ENCODE peak calls at places on chromosomes 5 and 9, in five cellular contexts. W, A, C, E and Y are unnamed samples. For H3K36me3, H3K4me1 and H3K27me3, the result is how much of the 10 kb centered on the place peaks cover.

GRCh38 chr5:127793052-127793451 is 89.9 kb downstream of the CCDC192 start:
- DNase-seq in C (no peak), A (no peak), E (no peak), W (no peak), Y (no peak)

GRCh38 chr5:75108515-75108914 is 56.2 kb upstream of the GCNT4 start:
- DNase-seq in W (no peak), E (no peak), A (no peak), C (no peak), Y (no peak)

GRCh38 chr5:145838276-145838675 is 3.1 kb upstream of the PRELID2 start:
- DNase-seq in C (no peak), A (no peak), E (no peak), W (no peak), Y (no peak)

GRCh38 chr9:129313331-129313955 is 135.4 kb upstream of the IER5L start:
- DNase-seq in C (no peak), W (no peak), E (no peak), A (peak), Y (peak)

GRCh38 chr5:130279386-130279785 is 375.1 kb downstream of the CHSY3 start:
- DNase-seq in E (no peak), W (no peak), A (no peak), C (no peak), Y (no peak)

GRCh38 chr9:135076143-135076875 is 11.2 kb upstream of the OLFM1 start:
- DNase-seq in A (no peak), C (no peak), W (no peak), E (no peak), Y (no peak)

GRCh38 chr9:124007157-124007460 is 4.5 kb upstream of the LHX2 start:
- DNase-seq in A (no peak), W (no peak), E (no peak), C (no peak), Y (no peak)

GRCh38 chr5:17951392-17952169 is 317.3 kb downstream of the TAF11L14 start:
- DNase-seq in A (no peak), E (peak), W (peak), C (no peak), Y (no peak)

GRCh38 chr5:160165137-160166068 is 46.2 kb upstream of the PWWP2A start:
- DNase-seq in W (peak), C (peak), E (peak), A (peak), Y (peak)

GRCh38 chr9:129347323-129348120 is 169.5 kb upstream of the IER5L start:
- DNase-seq in E (no peak), C (no peak), W (no peak), A (no peak), Y (no peak)

GRCh38 chr5:52779213-52779612 is 8.5 kb upstream of the ITGA1 start:
- DNase-seq in E (no peak), A (no peak), W (no peak), C (no peak), Y (no peak)

GRCh38 chr9:6128030-6128429 is 87.6 kb upstream of the IL33 start:
- DNase-seq in A (no peak), C (no peak), E (no peak), W (no peak), Y (no peak)

GRCh38 chr9:1005043-1005667 is 28.7 kb downstream of the DMRT3 start:
- DNase-seq in W (peak), E (no peak), A (no peak), C (peak), Y (peak)

GRCh38 chr9:83981126-83981871 is 694 bp downstream of the RMI1 start:
- DNase-seq in E (peak), C (peak), A (peak), W (no peak), Y (peak)

GRCh38 chr9:125172351-125172750 is 17.3 kb downstream of the PPP6C start:
- DNase-seq in C (no peak), E (no peak), A (no peak), W (no peak), Y (peak)

GRCh38 chr9:4297795-4298254 is 2.0 kb downstream of the GLIS3 start:
- DNase-seq in A (peak), C (peak), W (no peak), E (no peak), Y (peak)

GRCh38 chr9:85914108-85914507 is 26.8 kb upstream of the NAA35 start:
- DNase-seq in E (no peak), W (no peak), A (no peak), C (no peak), Y (no peak)

GRCh38 chr9:125521462-125522327 is 185.3 kb downstream of the MAPKAP1 start:
- DNase-seq in W (no peak), A (no peak), E (peak), C (no peak), Y (no peak)

GRCh38 chr5:80238778-80239679 is 16.8 kb downstream of the SERINC5 start:
- DNase-seq in W (no peak), A (peak), C (peak), E (no peak), Y (peak)

GRCh38 chr5:59416441-59416840 is 477.1 kb downstream of the PDE4D start:
- DNase-seq in A (no peak), W (no peak), C (no peak), E (no peak), Y (no peak)

GRCh38 chr5:10540036-10540544 is 23.8 kb upstream of the ANKRD33B start:
- DNase-seq in E (no peak), W (no peak), C (no peak), A (no peak), Y (no peak)

GRCh38 chr5:35183243-35183955 is 46.9 kb downstream of the PRLR start:
- DNase-seq in E (no peak), C (peak), W (no peak), A (peak), Y (peak)

GRCh38 chr9:21682981-21683380 is 119.5 kb upstream of the MTAP start:
- DNase-seq in W (no peak), C (no peak), A (no peak), E (no peak), Y (no peak)

GRCh38 chr5:16464664-16465543 is 696 bp downstream of the ZNF622 start:
- DNase-seq in C (no peak), E (no peak), A (no peak), W (no peak), Y (no peak)

DNA sequence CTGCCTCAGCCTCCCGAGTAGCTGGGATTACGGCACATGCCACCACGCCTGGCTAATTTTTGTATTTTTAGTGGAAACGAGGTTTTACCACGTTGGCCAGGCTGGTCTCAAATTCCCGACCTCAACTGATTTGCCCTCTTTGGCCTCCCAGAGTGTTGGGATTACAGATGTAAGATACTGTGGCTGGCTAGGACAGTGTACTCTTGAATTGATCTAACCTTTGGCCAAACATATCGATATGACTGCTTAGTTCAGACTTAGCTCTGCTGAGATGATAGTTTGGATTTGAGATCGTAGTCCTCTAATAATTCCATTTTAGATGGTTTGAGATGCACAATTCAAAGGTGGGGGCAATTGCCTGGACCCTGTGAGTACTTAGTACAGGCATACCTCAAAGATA is 15.2 kb downstream of the TXNDC15 start:
- DNase-seq in C (no peak), A (no peak), W (no peak), E (no peak), Y (no peak)
- H3K36me3 ChIP-seq in C (under half), A (under half), W (under half), E (under half), Y (under half)

GRCh38 chr9:37967272-37967581 is 63.3 kb upstream of the SLC25A51 start:
- DNase-seq in A (no peak), E (no peak), W (no peak), C (no peak), Y (no peak)
- H3K4me1 ChIP-seq in A (half or more), E (under half), W (under half), C (under half), Y (under half)

GRCh38 chr9:77013186-77013931 is 6.1 kb upstream of the FOXB2 start:
- DNase-seq in E (no peak), C (no peak), A (no peak), W (no peak), Y (no peak)
- H3K27me3 ChIP-seq in E (under half), C (half or more), A (half or more), W (half or more), Y (half or more)

GRCh38 chr9:113990570-113990907 is 87.6 kb downstream of the AMBP start:
- DNase-seq in W (no peak), E (no peak), C (no peak), A (no peak), Y (no peak)

GRCh38 chr9:113988385-113988784 is 89.7 kb downstream of the AMBP start:
- DNase-seq in W (no peak), E (no peak), A (no peak), C (no peak), Y (no peak)

GRCh38 chr9:113990975-113991471 is 87.1 kb downstream of the AMBP start:
- DNase-seq in A (no peak), E (no peak), W (no peak), C (no peak), Y (no peak)

GRCh38 chr9:113988951-113989780 is 88.9 kb downstream of the AMBP start:
- DNase-seq in E (no peak), A (peak), W (no peak), C (no peak), Y (no peak)

DNA sequence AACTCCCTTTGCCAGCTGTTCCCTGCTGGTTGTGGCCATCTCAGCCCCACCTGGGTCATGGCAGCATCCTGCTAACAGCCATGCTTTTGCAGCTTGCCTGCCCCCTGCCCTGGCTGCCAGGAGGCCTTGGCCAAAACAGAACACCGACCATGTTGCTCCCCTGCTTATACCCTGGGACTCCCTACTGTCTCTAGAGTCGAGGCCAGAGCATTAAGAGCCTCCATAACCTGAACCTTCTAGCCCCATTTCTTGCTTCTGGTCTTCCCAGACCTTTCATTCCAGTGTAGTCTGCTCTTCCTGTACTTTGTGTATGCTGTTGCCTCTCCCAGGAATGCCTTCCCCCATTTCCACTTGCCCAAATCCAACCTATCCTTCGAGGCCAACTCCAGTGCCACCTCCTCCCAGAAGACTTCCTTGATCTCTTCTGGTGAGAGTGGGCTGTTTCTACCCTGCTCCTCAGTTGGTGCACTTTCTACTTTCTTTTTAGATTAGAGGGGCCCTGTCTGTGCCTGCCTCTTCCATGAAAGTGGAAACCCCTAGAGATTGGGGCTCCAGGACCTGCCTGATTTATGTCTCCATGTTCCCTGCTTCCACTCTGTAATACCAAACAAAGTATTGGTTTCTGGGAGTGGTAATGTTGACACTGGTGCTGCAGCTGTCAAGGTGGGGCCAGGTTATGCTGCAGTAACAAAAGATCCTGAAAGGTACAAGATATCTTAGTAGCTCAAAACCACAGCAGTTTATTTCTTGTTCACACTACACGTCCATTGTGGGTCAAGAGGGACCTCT is 88.1 kb downstream of the AMBP start:
- DNase-seq in C (no peak), A (no peak), W (no peak), E (no peak), Y (no peak)
- H3K36me3 ChIP-seq in C (under half), A (under half), W (under half), E (under half), Y (under half)

DNA sequence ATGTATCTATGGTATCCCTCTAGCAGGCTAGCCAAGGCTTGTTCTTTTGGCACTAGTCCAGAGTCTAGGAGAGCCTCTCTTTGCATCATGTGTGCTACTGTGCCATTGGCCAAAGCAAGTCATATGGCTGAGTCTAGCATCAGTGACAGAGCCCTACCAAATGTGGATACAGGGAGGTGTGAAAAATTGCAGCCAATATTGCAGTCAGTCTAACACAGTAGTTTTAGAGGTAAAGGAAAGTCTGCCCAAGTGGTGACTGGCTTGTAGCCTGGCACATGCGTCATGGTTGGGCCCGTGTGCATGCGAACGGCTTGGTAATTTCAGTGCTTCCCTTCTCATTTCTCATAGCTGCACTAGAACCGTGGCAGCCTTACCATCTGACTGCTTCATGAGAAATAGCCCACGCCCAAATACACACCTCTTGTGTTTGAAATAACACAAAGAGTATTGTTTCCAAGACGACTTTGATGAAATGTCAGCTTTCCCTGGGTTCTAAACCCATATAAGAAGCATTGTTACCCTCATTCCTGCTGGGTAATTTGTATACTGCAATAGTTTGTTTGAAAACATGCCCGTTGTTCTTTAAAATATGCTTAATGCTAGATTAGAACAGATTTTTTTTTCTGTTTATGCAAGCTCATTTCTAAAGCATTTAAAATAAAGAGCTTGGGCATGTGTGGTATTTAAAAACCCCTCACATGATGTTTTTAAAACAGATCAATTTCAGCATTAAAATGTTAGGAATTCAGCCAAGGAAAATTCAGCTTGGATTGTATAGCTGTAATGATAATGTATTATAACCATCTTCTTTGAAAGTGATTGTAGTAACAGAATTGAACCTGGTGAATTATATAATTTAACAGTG is 113.2 kb downstream of the TLE4 start:
- DNase-seq in C (no peak), A (no peak), W (no peak), E (no peak), Y (no peak)
- H3K4me1 ChIP-seq in C (under half), A (under half), W (under half), E (half or more), Y (under half)

GRCh38 chr5:57745029-57745428 is 262.4 kb upstream of the ACTBL2 start:
- DNase-seq in E (peak), W (no peak), C (no peak), A (no peak), Y (no peak)

GRCh38 chr5:57741326-57741725 is 258.7 kb upstream of the ACTBL2 start:
- DNase-seq in A (no peak), C (no peak), W (no peak), E (no peak), Y (no peak)

GRCh38 chr5:57749396-57749795 is 266.8 kb upstream of the ACTBL2 start:
- DNase-seq in A (no peak), C (no peak), W (no peak), E (no peak), Y (no peak)

GRCh38 chr5:57750282-57750681 is 267.7 kb upstream of the ACTBL2 start:
- DNase-seq in C (no peak), W (no peak), E (no peak), A (no peak), Y (no peak)

DNA sequence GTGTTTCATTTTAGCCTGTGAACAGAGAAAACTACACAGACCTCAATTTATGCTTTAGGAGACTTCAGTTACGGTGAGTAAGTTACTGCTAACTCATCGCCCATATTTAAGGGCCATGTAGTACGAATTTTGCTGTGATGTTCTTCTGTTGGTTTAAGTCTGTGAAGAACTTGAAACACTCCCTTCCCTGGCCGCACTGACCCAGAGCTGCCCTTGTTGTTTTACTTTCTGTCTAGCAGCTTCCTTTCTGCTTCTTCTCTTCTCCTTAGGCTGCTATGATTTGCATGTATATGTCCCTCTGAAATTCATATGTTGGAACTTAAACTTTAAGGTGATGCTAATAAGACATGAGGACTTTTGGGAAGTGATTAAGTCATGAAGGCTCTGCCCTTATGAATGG is 263.1 kb upstream of the ACTBL2 start:
- DNase-seq in W (no peak), A (no peak), C (no peak), E (peak), Y (no peak)
- H3K27me3 ChIP-seq in W (under half), A (under half), C (under half), E (under half), Y (under half)

GRCh38 chr5:177169271-177169670 is 35.7 kb downstream of the NSD1 start:
- DNase-seq in C (no peak), E (no peak), A (no peak), W (no peak), Y (no peak)
- H3K36me3 ChIP-seq in C (under half), E (under half), A (under half), W (under half), Y (under half)

GRCh38 chr9:120937596-120937995 is 11.0 kb upstream of the TRAF1 start:
- DNase-seq in W (no peak), E (peak), C (no peak), A (no peak), Y (no peak)

GRCh38 chr9:120936764-120937122 is 10.1 kb upstream of the TRAF1 start:
- DNase-seq in E (no peak), W (no peak), C (no peak), A (no peak), Y (no peak)

GRCh38 chr9:120936011-120936763 is 9.6 kb upstream of the TRAF1 start:
- DNase-seq in E (peak), A (peak), C (peak), W (peak), Y (peak)

GRCh38 chr9:120935383-120935857 is 8.8 kb upstream of the TRAF1 start:
- DNase-seq in E (peak), C (peak), W (no peak), A (peak), Y (no peak)

GRCh38 chr9:120937127-120937526 is 10.5 kb upstream of the TRAF1 start:
- DNase-seq in E (no peak), C (no peak), W (no peak), A (peak), Y (no peak)
- H3K4me1 ChIP-seq in E (under half), C (under half), W (under half), A (half or more), Y (under half)

GRCh38 chr5:169299651-169300467 is 1.1 kb downstream of the SLIT3 start:
- DNase-seq in A (no peak), E (no peak), C (no peak), W (no peak), Y (peak)
- H3K27me3 ChIP-seq in A (under half), E (under half), C (under half), W (under half), Y (under half)